ENCODE peak calls at places on chromosomes 12 and 14, in five cellular contexts. S, Z, W, T and E are unnamed samples.
A peak's percentile ranks its signal among the peaks of the same experiment; 100 is the strongest.

GRCh38 chr12:11685716-11686115 is 36.2 kb downstream of the ETV6 start:
- DNase-seq in Z (no peak), S (no peak), W (no peak), T (no peak), E (no peak)

GRCh38 chr12:123115409-123116111 is 35.3 kb downstream of the PITPNM2 start:
- DNase-seq in Z (no peak), T (no peak), W (peak; percentile 85), S (peak; percentile 56), E (no peak)

GRCh38 chr12:105933671-105934665 is 204.8 kb downstream of the NUAK1 start:
- DNase-seq in W (no peak), T (peak; percentile 53), S (peak; percentile 69), Z (no peak), E (no peak)

GRCh38 chr14:54783660-54784015 is 119.0 kb downstream of the GCH1 start:
- DNase-seq in T (no peak), S (no peak), W (no peak), Z (no peak), E (no peak)

GRCh38 chr12:99529966-99530365 is 117.6 kb upstream of the GARIN6 start:
- DNase-seq in T (peak; percentile 41), Z (no peak), W (peak; percentile 12), S (no peak), E (no peak)

GRCh38 chr12:63029676-63030075 is 94.7 kb upstream of the PPM1H start:
- DNase-seq in Z (no peak), W (no peak), S (no peak), T (no peak), E (no peak)

GRCh38 chr12:47534695-47535094 is 171.1 kb downstream of the RPAP3 start:
- DNase-seq in T (no peak), W (no peak), S (no peak), Z (no peak), E (no peak)

GRCh38 chr12:131824450-131824849 is 3.7 kb upstream of the MMP17 start:
- DNase-seq in W (no peak), Z (no peak), S (no peak), T (no peak), E (no peak)

GRCh38 chr12:120739821-120740613 is 14.4 kb downstream of the ACADS start:
- DNase-seq in Z (no peak), S (no peak), T (no peak), W (no peak), E (no peak)

GRCh38 chr12:92341333-92341691 is 195.7 kb upstream of the BTG1 start:
- DNase-seq in T (no peak), S (no peak), Z (no peak), W (no peak), E (no peak)

GRCh38 chr14:94337274-94337673 is 14.1 kb upstream of the SERPINA6 start:
- DNase-seq in Z (no peak), T (no peak), S (no peak), W (peak; percentile 34), E (no peak)

GRCh38 chr12:64186789-64187188 is 35.3 kb downstream of the KICS2 start:
- DNase-seq in Z (no peak), S (no peak), T (peak; percentile 62), W (no peak), E (no peak)

GRCh38 chr14:21191261-21191808 is 35.5 kb upstream of the OR5AU1 start:
- DNase-seq in W (no peak), Z (no peak), T (no peak), S (no peak), E (no peak)

GRCh38 chr12:51124504-51124903 is 41.1 kb upstream of the CSRNP2 start:
- DNase-seq in S (no peak), T (no peak), W (no peak), Z (no peak), E (no peak)

GRCh38 chr12:6546016-6546415 is 9.8 kb downstream of the IFFO1 start:
- DNase-seq in W (no peak), T (no peak), S (no peak), Z (no peak), E (no peak)

GRCh38 chr14:103700753-103701490 is 14.3 kb downstream of the XRCC3 start:
- DNase-seq in T (no peak), S (no peak), Z (no peak), W (no peak), E (no peak)

GRCh38 chr14:75049136-75049535 is 2.1 kb downstream of the MLH3 start:
- DNase-seq in Z (no peak), T (no peak), W (no peak), S (no peak), E (no peak)